ENCODE peak calls at places on chromosomes 12 and 14, in six cellular contexts. G, N, H, J, C and F are unnamed samples.

GRCh38 chr14:37196604-37197420 is 925 bp upstream of the MIPOL1 start:
- DNase-seq in N (no peak), G (no peak), H (no peak), J (no peak), C (no peak), F (no peak)

GRCh38 chr14:37559386-37559785 is 35.7 kb downstream of the FOXA1 start:
- DNase-seq in J (no peak), H (no peak), C (peak), G (no peak), N (no peak), F (no peak)

GRCh38 chr14:63423889-63424288 is 105.2 kb upstream of the GPHB5 start:
- DNase-seq in N (no peak), C (no peak), H (no peak), G (no peak), J (no peak), F (no peak)

GRCh38 chr14:79708991-79709390 is 502.3 kb downstream of the DIO2 start:
- DNase-seq in H (no peak), J (no peak), C (peak), G (peak), N (peak), F (no peak)

GRCh38 chr14:104954746-104955395 is 23.3 kb downstream of the AHNAK2 start:
- DNase-seq in C (no peak), N (no peak), H (no peak), G (no peak), J (no peak), F (no peak)

GRCh38 chr12:26658991-26659390 is 174.0 kb downstream of the ITPR2 start:
- DNase-seq in G (no peak), J (no peak), N (no peak), C (peak), H (no peak), F (no peak)

GRCh38 chr12:105665366-105665765 is 334.9 kb downstream of the C12orf75 start:
- DNase-seq in G (no peak), C (no peak), N (no peak), J (no peak), H (no peak), F (no peak)

GRCh38 chr12:30023186-30023585 is 239.4 kb upstream of the TMTC1 start:
- DNase-seq in N (no peak), J (no peak), H (no peak), C (peak), G (no peak), F (no peak)

GRCh38 chr12:113766133-113766879 is 199.8 kb downstream of the RBM19 start:
- DNase-seq in J (no peak), G (peak), C (no peak), H (no peak), N (peak), F (peak)

GRCh38 chr14:49286257-49286983 is 299.8 kb downstream of the RPS29 start:
- DNase-seq in H (no peak), G (no peak), C (no peak), N (no peak), J (no peak), F (no peak)

GRCh38 chr12:30010071-30011052 is 226.6 kb upstream of the TMTC1 start:
- DNase-seq in H (no peak), G (no peak), N (no peak), C (no peak), J (no peak), F (no peak)

DNA sequence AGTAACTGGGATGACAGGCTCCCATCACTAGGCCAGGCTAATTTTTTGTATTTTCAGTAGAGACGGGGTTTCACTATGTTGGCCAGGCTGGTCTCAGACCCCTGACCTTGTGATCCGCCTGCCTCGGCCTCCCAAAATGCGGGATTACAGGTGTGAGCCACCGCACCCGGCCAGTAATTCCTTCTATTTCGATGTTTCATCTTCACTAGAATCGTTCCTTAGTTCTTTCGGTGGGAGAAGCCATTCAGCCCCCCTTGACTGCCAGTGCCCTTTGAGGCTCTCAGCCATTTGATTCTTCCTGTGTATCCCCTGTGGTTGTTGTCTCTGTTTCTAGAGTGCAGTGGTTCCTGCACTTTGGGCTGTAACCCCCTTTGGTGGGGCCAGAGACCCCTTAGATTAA is 174.1 kb downstream of the ETV6 start:
- DNase-seq in C (no peak), N (no peak), G (no peak), H (no peak), J (no peak), F (no peak)
- H3K4me2 ChIP-seq in C (no peak), N (no peak), G (no peak), H (no peak), J (no peak), F (peak)

GRCh38 chr14:106346084-106346483 is 819.7 kb downstream of the TMEM121 start:
- DNase-seq in J (no peak), G (no peak), N (no peak), C (no peak), H (no peak), F (no peak)
- H3K27ac ChIP-seq in J (no peak), G (no peak), N (no peak), C (no peak), H (no peak), F (no peak)

DNA sequence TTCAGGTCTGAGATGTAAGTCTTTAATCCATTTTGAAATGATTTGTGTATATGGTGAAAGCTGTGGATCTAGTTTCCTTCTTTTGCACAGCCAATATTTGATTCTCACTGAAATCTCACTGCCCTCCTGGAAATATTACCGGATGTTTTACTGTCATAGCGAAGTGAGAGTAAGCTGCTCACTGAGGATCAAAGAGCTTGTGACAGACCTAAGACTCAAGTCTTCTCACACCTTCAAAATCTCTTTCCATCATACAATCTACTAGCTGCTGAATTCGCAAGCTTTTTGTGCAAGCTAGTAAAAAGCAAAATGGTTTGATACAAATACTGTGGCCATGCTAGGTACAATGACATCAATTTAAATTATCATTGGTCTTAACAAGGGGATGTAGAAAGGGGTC is 3.9 kb downstream of the LRRK2 start:
- DNase-seq in J (no peak), H (no peak), C (no peak), N (no peak), G (no peak), F (no peak)
- H3K4me2 ChIP-seq in J (no peak), H (no peak), C (no peak), N (peak), G (no peak), F (no peak)

DNA sequence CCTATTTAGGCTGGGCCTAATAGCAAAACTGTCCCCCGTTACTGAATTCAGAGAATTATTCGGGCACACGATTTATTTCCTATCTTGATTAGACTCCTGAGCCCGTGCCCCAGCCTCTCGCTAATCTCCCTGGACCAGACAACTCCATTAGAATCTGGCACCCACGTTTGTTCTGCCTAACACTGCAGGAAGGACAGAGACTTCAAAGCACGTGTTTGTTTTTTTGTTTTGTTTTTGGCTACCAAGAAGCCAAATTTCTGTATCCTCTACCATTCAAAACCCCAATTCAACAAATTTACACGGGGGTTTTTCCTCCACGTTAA is 4.8 kb downstream of the USP44 start:
- DNase-seq in H (peak), C (no peak), G (no peak), J (no peak), N (no peak), F (peak)
- H3K27ac ChIP-seq in H (peak), C (peak), G (no peak), J (peak), N (no peak), F (peak)

GRCh38 chr12:117034249-117034648 is 65.0 kb downstream of the TESC start:
- DNase-seq in N (no peak), C (no peak), H (no peak), J (no peak), G (no peak), F (no peak)
- H3K4me2 ChIP-seq in N (no peak), C (no peak), H (no peak), J (no peak), G (no peak), F (no peak)

GRCh38 chr12:124159655-124160054 is 135.2 kb upstream of the RFLNA start:
- DNase-seq in J (no peak), G (no peak), C (no peak), N (no peak), H (no peak), F (no peak)

GRCh38 chr12:124152733-124153132 is 142.2 kb upstream of the RFLNA start:
- DNase-seq in G (no peak), J (no peak), H (no peak), C (no peak), N (no peak), F (no peak)

GRCh38 chr12:124157416-124157815 is 137.5 kb upstream of the RFLNA start:
- DNase-seq in H (no peak), G (no peak), C (no peak), N (no peak), J (no peak), F (no peak)

GRCh38 chr12:124153396-124153795 is 141.5 kb upstream of the RFLNA start:
- DNase-seq in H (no peak), G (no peak), N (no peak), C (no peak), J (no peak), F (no peak)

DNA sequence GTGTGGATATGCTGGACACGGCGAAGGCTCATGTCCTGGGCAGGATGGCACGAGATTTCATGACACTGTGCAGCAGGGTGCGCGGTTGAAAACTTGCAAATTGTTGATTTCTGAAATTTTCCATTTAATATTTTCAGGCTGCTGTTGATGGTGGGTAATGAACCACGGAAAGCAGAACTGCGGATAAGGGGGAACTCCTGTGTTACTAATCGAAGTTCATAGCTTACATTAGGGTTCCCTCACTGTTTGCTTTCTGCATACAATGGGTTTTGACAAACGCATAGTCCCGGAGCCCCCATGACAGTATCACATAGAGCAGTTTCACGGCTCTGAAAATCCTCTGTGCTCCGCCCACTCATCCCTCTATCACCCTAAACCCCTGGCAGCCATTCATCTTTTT is 139.2 kb upstream of the RFLNA start:
- DNase-seq in G (no peak), H (no peak), N (no peak), J (no peak), C (no peak), F (no peak)
- H3K27ac ChIP-seq in G (no peak), H (no peak), N (no peak), J (no peak), C (no peak), F (no peak)

GRCh38 chr12:127052491-127053232 is 1214.3 kb upstream of the TMEM132C start:
- DNase-seq in C (peak), N (peak), J (no peak), G (no peak), H (no peak), F (no peak)
- H3K4me2 ChIP-seq in C (no peak), N (peak), J (no peak), G (no peak), H (no peak), F (no peak)